ENCODE peak calls at places on chromosomes 4 and X, in nine cellular contexts. H, M, T, Z, D, K, G, X and W are unnamed samples.

GRCh38 chr4:104064650-104065577 is 345.1 kb upstream of the TACR3 start:
- DNase-seq in D (peak; percentile 14), H (peak; percentile 52), G (peak; percentile 39), M (no peak), X (no peak), T (no peak), Z (peak; percentile 81), K (peak; percentile 64), W (peak; percentile 65)

GRCh38 chr4:71389149-71389840 is 50.5 kb downstream of the SLC4A4 start:
- DNase-seq in Z (no peak), D (no peak), M (no peak), H (no peak), G (no peak), X (no peak), K (no peak), T (no peak), W (no peak)

GRCh38 chr4:70721747-70722146 is at the start of gene RUFY3:
- DNase-seq in K (no peak), D (no peak), H (no peak), Z (no peak), M (peak; percentile 92), X (no peak), T (peak; percentile 80), G (peak; percentile 94), W (no peak)

GRCh38 chr4:3822230-3822947 is 56.2 kb downstream of the ADRA2C start:
- DNase-seq in G (peak; percentile 10), H (no peak), X (no peak), K (no peak), D (no peak), Z (no peak), T (no peak), M (no peak), W (no peak)

GRCh38 chr4:148216866-148217814 is 225.1 kb downstream of the NR3C2 start:
- DNase-seq in X (no peak), Z (no peak), T (no peak), H (peak; percentile 34), G (no peak), D (peak; percentile 23), M (no peak), K (no peak), W (no peak)

GRCh38 chrX:129938081-129938480 is 32.1 kb downstream of the UTP14A start:
- DNase-seq in H (no peak), K (no peak), D (no peak), M (no peak), Z (peak; percentile 58), G (no peak), X (no peak), T (no peak), W (no peak)

GRCh38 chrX:116490091-116490490 is 27.3 kb upstream of the CT83 start:
- DNase-seq in Z (no peak), D (peak; percentile 0), X (no peak), M (no peak), H (no peak), K (no peak), T (no peak), G (peak; percentile 3), W (no peak)

GRCh38 chrX:39528161-39528560 is 569.6 kb downstream of the BCOR start:
- DNase-seq in D (no peak), X (no peak), Z (peak; percentile 35), K (no peak), T (no peak), H (no peak), G (no peak), M (no peak), W (no peak)

GRCh38 chrX:151359931-151360871 is 36.8 kb upstream of the VMA21 start:
- DNase-seq in D (peak; percentile 2), K (peak; percentile 68), Z (peak; percentile 83), M (no peak), T (no peak), H (peak; percentile 25), G (peak; percentile 7), X (no peak), W (peak; percentile 64)

GRCh38 chr4:163748474-163748873 is 254.0 kb downstream of the TMA16 start:
- DNase-seq in M (no peak), D (no peak), K (no peak), Z (no peak), T (no peak), H (no peak), G (no peak), X (no peak), W (no peak)

GRCh38 chr4:141154725-141155124 is 21.5 kb upstream of the RNF150 start:
- DNase-seq in T (no peak), M (no peak), X (no peak), K (no peak), G (no peak), D (no peak), Z (no peak), H (no peak), W (no peak)

GRCh38 chr4:141153751-141154510 is 20.7 kb upstream of the RNF150 start:
- DNase-seq in Z (no peak), T (no peak), K (no peak), G (peak; percentile 83), M (no peak), X (no peak), D (no peak), H (no peak), W (no peak)

GRCh38 chr4:141155586-141155985 is 22.3 kb upstream of the RNF150 start:
- DNase-seq in D (no peak), Z (no peak), T (no peak), M (no peak), K (no peak), X (no peak), H (no peak), G (peak; percentile 65), W (no peak)

DNA sequence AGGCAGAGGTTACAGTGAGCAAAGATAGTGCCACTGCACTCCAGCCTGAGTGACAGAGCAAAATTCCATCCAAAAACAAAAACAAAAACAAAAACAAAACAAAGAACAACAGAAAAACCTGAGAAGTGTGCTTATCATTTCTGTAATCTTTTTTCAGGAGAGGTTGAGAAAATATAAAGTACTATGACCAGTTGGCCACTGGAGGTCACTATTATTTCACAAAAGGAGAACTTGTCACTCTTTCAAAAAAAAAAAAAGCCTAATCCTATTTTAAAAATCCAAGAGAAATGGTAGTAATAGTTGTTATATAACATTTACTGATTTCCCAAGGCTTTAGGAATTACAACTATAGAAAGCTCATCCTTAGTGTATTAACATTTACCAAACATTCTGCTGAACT is 24.9 kb upstream of the RNF150 start:
- DNase-seq in H (no peak), Z (no peak), D (peak; percentile 38), M (peak; percentile 14), G (peak; percentile 66), K (no peak), T (peak; percentile 25), X (no peak), W (no peak)
- TF ChIP-seq CTCF in H (peak; percentile 33), Z (peak; percentile 84), D (peak; percentile 79), M (peak; percentile 24), G (peak; percentile 41), K (peak; percentile 69), T (peak; percentile 34), X (peak; percentile 73), W (peak; percentile 74)

GRCh38 chr4:30295652-30296051 is 424.5 kb upstream of the PCDH7 start:
- DNase-seq in K (peak; percentile 4), H (no peak), Z (peak; percentile 53), G (no peak), D (no peak), M (no peak), X (no peak), T (no peak), W (no peak)
- TF ChIP-seq CTCF in K (no peak), H (no peak), Z (peak; percentile 35), G (no peak), D (no peak), M (no peak), X (no peak), T (no peak), W (no peak)

GRCh38 chrX:2652106-2652505 is 39.0 kb upstream of the CD99 start:
- DNase-seq in D (peak; percentile 19), Z (peak; percentile 61), H (no peak), K (no peak), M (no peak), G (no peak), T (no peak), X (no peak), W (no peak)
- TF ChIP-seq CTCF in D (peak; percentile 36), Z (peak; percentile 60), H (no peak), K (no peak), M (peak; percentile 21), G (peak; percentile 30), T (no peak), X (peak; percentile 46), W (peak; percentile 39)

GRCh38 chr4:43846111-43846587 is 602.5 kb downstream of the KCTD8 start:
- DNase-seq in T (no peak), G (no peak), M (no peak), H (no peak), D (no peak), X (no peak), K (no peak), Z (no peak), W (no peak)

GRCh38 chr4:43837604-43838003 is 611.0 kb downstream of the KCTD8 start:
- DNase-seq in K (no peak), T (no peak), M (no peak), D (no peak), Z (no peak), G (no peak), X (no peak), H (no peak), W (no peak)

GRCh38 chr4:43842594-43842993 is 606.0 kb downstream of the KCTD8 start:
- DNase-seq in T (no peak), X (no peak), D (no peak), H (no peak), M (no peak), G (no peak), K (no peak), Z (no peak), W (no peak)

GRCh38 chr4:43843501-43843900 is 605.1 kb downstream of the KCTD8 start:
- DNase-seq in G (peak; percentile 14), Z (no peak), M (no peak), X (no peak), T (no peak), H (no peak), K (no peak), D (no peak), W (no peak)
- TF ChIP-seq CTCF in G (peak; percentile 17), Z (peak; percentile 60), M (no peak), X (peak; percentile 23), T (no peak), H (no peak), K (no peak), D (no peak), W (no peak)

DNA sequence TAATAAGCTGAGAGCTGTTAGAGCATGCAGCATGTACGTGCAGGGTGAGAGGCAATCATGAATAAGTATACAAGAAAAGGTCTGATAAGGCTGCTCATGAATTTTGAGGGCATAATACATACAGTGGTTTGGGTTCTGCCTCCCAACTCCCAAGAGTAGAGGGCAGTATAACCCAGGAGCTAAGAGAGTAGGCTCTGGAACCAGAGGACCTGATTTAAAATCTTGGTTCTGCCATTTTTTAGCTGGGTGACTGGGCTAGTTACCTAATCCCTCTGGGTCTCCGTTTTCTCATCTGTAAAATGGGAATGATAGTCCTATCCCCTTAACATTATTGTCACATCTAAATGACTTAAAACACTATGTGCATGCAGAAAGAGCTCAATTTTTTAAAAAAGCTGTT is 85.3 kb downstream of the LNX1 start:
- DNase-seq in T (no peak), H (no peak), K (no peak), Z (no peak), G (peak; percentile 47), X (no peak), D (no peak), M (peak; percentile 31), W (no peak)
- TF ChIP-seq CTCF in T (peak; percentile 50), H (no peak), K (no peak), Z (peak; percentile 60), G (peak; percentile 38), X (no peak), D (peak; percentile 25), M (peak; percentile 28), W (no peak)